ENCODE peak calls at places on chromosome 14, in eight cellular contexts. T, R, E, X, L, Y, K and S are unnamed samples. For H3K4me1, the result is how much of the 10 kb centered on the place peaks cover.

GRCh38 chr14:25607095-25607657 is 557.2 kb upstream of the STXBP6 start:
- DNase-seq in L (no peak), T (no peak), Y (no peak), E (no peak), R (no peak), K (no peak), X (no peak), S (no peak)

GRCh38 chr14:90830931-90831701 is 14.9 kb upstream of the TTC7B start:
- DNase-seq in L (no peak), R (no peak), Y (no peak), K (peak), E (peak), X (peak), T (no peak), S (no peak)

GRCh38 chr14:72573725-72574426 is 320.0 kb downstream of the DPF3 start:
- DNase-seq in Y (no peak), X (peak), T (no peak), R (no peak), E (no peak), L (no peak), K (no peak), S (no peak)

GRCh38 chr14:67240168-67240932 is 885 bp upstream of the PALS1 start:
- DNase-seq in R (peak), T (peak), K (no peak), X (peak), L (peak), Y (no peak), E (peak), S (peak)

GRCh38 chr14:68506021-68506644 is 286.7 kb downstream of the ZFP36L1 start:
- DNase-seq in Y (no peak), K (no peak), L (no peak), R (no peak), T (no peak), E (peak), X (peak), S (no peak)

GRCh38 chr14:32449640-32450039 is 120.5 kb downstream of the AKAP6 start:
- DNase-seq in L (no peak), T (no peak), X (no peak), R (no peak), K (no peak), Y (no peak), E (no peak), S (no peak)

GRCh38 chr14:38824691-38825090 is 278.3 kb downstream of the SEC23A start:
- DNase-seq in E (no peak), R (no peak), L (no peak), T (no peak), X (no peak), Y (no peak), K (no peak), S (no peak)

GRCh38 chr14:77290705-77291104 is 19.7 kb upstream of the NGB start:
- DNase-seq in X (no peak), K (no peak), T (no peak), E (no peak), L (no peak), Y (no peak), R (no peak), S (no peak)

GRCh38 chr14:91170504-91171121 is 56.7 kb downstream of the DGLUCY start:
- DNase-seq in K (no peak), E (no peak), X (peak), L (no peak), R (no peak), T (no peak), Y (no peak), S (no peak)

GRCh38 chr14:67541448-67542387 is 8.6 kb downstream of the PLEKHH1 start:
- DNase-seq in L (no peak), E (peak), Y (no peak), T (no peak), X (no peak), K (no peak), R (peak), S (no peak)

GRCh38 chr14:80944861-80945617 is 3.5 kb upstream of the CEP128 start:
- DNase-seq in X (no peak), R (no peak), Y (no peak), L (no peak), E (no peak), K (no peak), T (no peak), S (no peak)

GRCh38 chr14:24403294-24404013 is 4.7 kb downstream of the NYNRIN start:
- DNase-seq in L (no peak), T (no peak), Y (no peak), R (no peak), E (no peak), K (no peak), X (peak), S (no peak)

GRCh38 chr14:86405250-86405649 is 875.3 kb downstream of the FLRT2 start:
- DNase-seq in K (no peak), E (no peak), T (no peak), L (no peak), X (no peak), Y (no peak), R (no peak), S (no peak)

GRCh38 chr14:47438650-47439140 is 236.7 kb downstream of the MDGA2 start:
- DNase-seq in L (no peak), K (no peak), X (no peak), T (no peak), R (peak), Y (no peak), E (no peak), S (no peak)

GRCh38 chr14:77032483-77032853 is 4.0 kb upstream of the IRF2BPL start:
- DNase-seq in K (peak), L (no peak), R (no peak), T (no peak), X (no peak), E (no peak), Y (no peak), S (no peak)

GRCh38 chr14:75702606-75703261 is 41.7 kb downstream of the TTLL5 start:
- DNase-seq in T (no peak), L (no peak), E (no peak), K (no peak), X (no peak), R (no peak), Y (no peak), S (no peak)

GRCh38 chr14:92244805-92245204 is 78.2 kb upstream of the SLC24A4 start:
- DNase-seq in R (no peak), Y (no peak), T (no peak), E (no peak), K (no peak), X (no peak), L (no peak), S (no peak)

GRCh38 chr14:81406863-81407262 is 6.7 kb upstream of the STON2 start:
- DNase-seq in T (no peak), X (no peak), E (no peak), K (no peak), Y (no peak), L (peak), R (no peak), S (no peak)

GRCh38 chr14:78700236-78700635 is 530.1 kb downstream of the NRXN3 start:
- DNase-seq in E (no peak), T (no peak), R (no peak), Y (no peak), X (no peak), L (no peak), K (no peak), S (no peak)

GRCh38 chr14:32077081-32078029 is at the start of gene ARHGAP5:
- DNase-seq in K (peak), Y (no peak), R (peak), X (no peak), L (peak), E (no peak), T (peak), S (peak)

GRCh38 chr14:93105362-93105761 is 10.4 kb downstream of the ITPK1 start:
- DNase-seq in K (no peak), X (no peak), L (no peak), T (no peak), Y (no peak), E (peak), R (no peak), S (no peak)

GRCh38 chr14:100533647-100534485 is 53.4 kb downstream of the BEGAIN start:
- DNase-seq in K (peak), X (peak), T (peak), Y (no peak), E (peak), R (no peak), L (no peak), S (peak)

GRCh38 chr14:34750233-34750632 is 35.8 kb upstream of the CFL2 start:
- DNase-seq in L (no peak), T (no peak), Y (no peak), K (no peak), R (no peak), E (no peak), X (no peak), S (no peak)

GRCh38 chr14:67059576-67059975 is 129.7 kb upstream of the GARIN2 start:
- DNase-seq in X (no peak), E (no peak), K (no peak), L (no peak), Y (no peak), T (no peak), R (no peak), S (no peak)

GRCh38 chr14:35385042-35385839 is 19.3 kb downstream of the NFKBIA start:
- DNase-seq in L (peak), T (no peak), X (peak), Y (no peak), R (peak), K (no peak), E (no peak), S (peak)

GRCh38 chr14:33375781-33376180 is 437.1 kb downstream of the NPAS3 start:
- DNase-seq in R (no peak), X (no peak), K (no peak), T (no peak), L (no peak), Y (no peak), E (no peak), S (no peak)

GRCh38 chr14:45156067-45156466 is 20.3 kb downstream of the FANCM start:
- DNase-seq in E (no peak), K (no peak), T (no peak), X (no peak), L (no peak), R (no peak), Y (no peak), S (no peak)

GRCh38 chr14:102509744-102510615 is at the start of gene ANKRD9:
- DNase-seq in L (peak), Y (peak), K (peak), X (peak), R (peak), T (peak), E (peak), S (peak)
- H3K27ac ChIP-seq in L (peak), Y (peak), K (peak), X (peak), R (peak), T (peak), E (peak), S (peak)

DNA sequence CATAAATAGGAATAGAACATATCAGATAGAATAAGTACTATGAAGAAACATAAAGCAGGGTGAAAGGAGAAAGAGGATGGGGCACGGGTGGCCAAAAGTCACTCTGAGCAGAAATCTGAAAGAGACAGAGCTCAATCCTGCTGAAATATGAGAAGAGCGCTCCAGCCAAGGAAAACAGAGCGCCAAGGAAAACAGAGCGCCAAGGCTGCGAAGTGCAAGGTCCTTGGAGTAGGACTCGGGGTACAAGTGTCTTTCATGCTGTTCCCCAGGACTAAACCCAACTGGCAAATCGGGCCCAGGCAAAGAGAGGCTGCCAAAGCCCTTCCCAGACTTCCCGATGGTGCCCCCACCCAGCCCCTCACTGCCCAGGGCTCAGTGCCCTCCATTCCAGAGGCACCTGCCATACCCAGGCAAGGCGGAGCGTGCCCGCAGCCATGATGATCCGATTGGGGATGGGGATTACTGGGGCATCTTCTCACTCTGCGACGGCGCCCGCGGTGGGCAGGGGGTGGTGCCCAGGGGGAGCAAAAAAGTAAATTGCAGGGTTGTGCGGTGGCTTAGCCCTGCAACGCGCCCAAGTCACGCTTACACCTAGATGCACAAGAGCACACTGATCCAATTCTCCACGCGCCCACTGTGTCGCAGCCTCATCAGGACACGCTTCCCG is 1.7 kb downstream of the LTBP2 start:
- DNase-seq in E (no peak), Y (no peak), K (no peak), L (no peak), R (no peak), X (no peak), T (no peak), S (no peak)
- H3K4me1 ChIP-seq in E (under half), Y (under half), K (under half), L (under half), R (under half), X (under half), T (under half), S (under half)

DNA sequence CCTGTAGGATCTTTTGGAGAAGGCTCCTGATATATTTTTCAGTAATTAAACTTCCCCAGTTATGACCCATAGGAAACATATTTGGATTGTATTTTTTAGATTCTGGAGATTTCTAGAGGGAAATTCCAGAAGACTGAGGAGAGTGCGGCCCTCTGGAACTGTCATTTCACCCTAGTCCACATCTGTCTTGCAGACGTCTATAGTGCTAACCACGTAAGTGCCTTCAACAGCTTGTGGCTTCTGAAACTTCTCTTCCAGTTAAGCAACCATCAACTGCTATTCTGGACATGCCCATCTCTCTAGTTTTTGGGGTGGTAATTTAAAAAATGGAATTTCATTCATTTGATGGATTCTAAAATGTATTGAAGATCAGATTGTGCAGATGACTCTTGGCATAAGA is 1098.8 kb downstream of the TMEM121 start:
- DNase-seq in R (no peak), X (no peak), L (no peak), T (no peak), K (no peak), E (no peak), Y (no peak), S (no peak)
- H3K4me3 ChIP-seq in R (no peak), X (no peak), L (no peak), T (no peak), K (no peak), E (no peak), Y (no peak), S (no peak)

GRCh38 chr14:88866305-88866704 is 41.9 kb downstream of the TTC8 start:
- DNase-seq in X (no peak), Y (no peak), E (no peak), T (no peak), K (no peak), L (no peak), R (no peak), S (no peak)

GRCh38 chr14:88872976-88873375 is 48.5 kb downstream of the TTC8 start:
- DNase-seq in R (no peak), E (no peak), K (no peak), X (no peak), T (no peak), Y (no peak), L (no peak), S (no peak)

GRCh38 chr14:88868558-88869159 is 44.2 kb downstream of the TTC8 start:
- DNase-seq in E (no peak), K (no peak), L (peak), Y (peak), T (no peak), X (no peak), R (peak), S (no peak)

GRCh38 chr14:88870777-88871176 is 46.3 kb downstream of the TTC8 start:
- DNase-seq in X (no peak), T (no peak), R (no peak), Y (no peak), E (no peak), L (no peak), K (no peak), S (no peak)

DNA sequence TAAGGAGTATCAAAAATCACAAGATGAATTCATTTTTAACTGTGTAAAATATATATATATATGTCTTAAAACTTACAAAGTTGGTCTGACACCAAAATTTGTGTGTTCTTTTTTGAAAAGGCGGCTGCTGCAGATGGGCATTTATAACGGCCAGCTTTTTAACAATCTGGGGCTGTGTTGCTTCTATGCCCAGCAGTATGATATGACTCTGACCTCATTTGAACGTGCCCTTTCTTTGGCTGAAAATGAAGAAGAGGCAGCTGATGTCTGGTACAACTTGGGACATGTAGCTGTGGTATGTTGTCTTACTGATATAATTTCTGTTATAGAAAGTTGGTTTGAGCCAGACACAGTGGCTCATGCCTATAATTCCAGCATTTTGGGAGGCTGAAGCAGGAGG is 47.0 kb downstream of the TTC8 start:
- DNase-seq in R (no peak), X (no peak), T (no peak), E (no peak), K (no peak), Y (no peak), L (no peak), S (no peak)
- H3K27ac ChIP-seq in R (no peak), X (no peak), T (no peak), E (no peak), K (no peak), Y (no peak), L (no peak), S (no peak)

GRCh38 chr14:61532818-61533217 is 162.5 kb upstream of the HIF1A start:
- DNase-seq in X (no peak), T (no peak), K (no peak), E (no peak), R (no peak), L (no peak), Y (no peak), S (peak)
- H3K4me1 ChIP-seq in X (under half), T (under half), K (half or more), E (under half), R (under half), L (half or more), Y (half or more), S (under half)

GRCh38 chr14:69770559-69770958 is 3.6 kb downstream of the SRSF5 start:
- DNase-seq in X (no peak), R (no peak), E (no peak), L (no peak), K (no peak), T (no peak), Y (no peak), S (no peak)

GRCh38 chr14:69769623-69770022 is 2.7 kb downstream of the SRSF5 start:
- DNase-seq in T (no peak), R (no peak), E (no peak), X (no peak), K (no peak), Y (no peak), L (no peak), S (no peak)

GRCh38 chr14:69767369-69767999 is 542 bp downstream of the SRSF5 start:
- DNase-seq in K (peak), L (peak), Y (peak), R (peak), E (peak), T (peak), X (peak), S (peak)

GRCh38 chr14:69766984-69767368 is at the start of gene SRSF5:
- DNase-seq in R (peak), L (peak), K (peak), T (peak), X (peak), Y (peak), E (peak), S (peak)

DNA sequence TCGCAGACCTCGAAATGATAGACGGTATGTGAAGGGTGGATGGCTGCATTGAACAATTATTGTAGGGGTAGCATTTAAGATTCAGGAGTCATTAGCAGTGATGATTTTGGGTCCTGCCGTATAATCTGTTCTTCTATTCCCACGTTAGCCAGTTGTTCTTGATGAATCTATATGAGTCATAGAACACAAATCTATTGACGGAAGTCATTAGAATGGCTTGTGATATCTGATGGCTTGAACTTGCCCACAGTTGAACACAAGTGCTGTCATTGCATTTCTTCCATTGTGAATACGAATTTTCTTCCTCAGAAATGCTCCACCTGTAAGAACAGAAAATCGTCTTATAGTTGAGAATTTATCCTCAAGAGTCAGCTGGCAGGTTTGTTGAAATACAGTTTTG is 1.9 kb downstream of the SRSF5 start:
- DNase-seq in X (no peak), R (no peak), E (no peak), L (no peak), T (no peak), K (no peak), Y (no peak), S (no peak)
- H3K4me3 ChIP-seq in X (no peak), R (peak), E (peak), L (peak), T (peak), K (no peak), Y (peak), S (peak)

DNA sequence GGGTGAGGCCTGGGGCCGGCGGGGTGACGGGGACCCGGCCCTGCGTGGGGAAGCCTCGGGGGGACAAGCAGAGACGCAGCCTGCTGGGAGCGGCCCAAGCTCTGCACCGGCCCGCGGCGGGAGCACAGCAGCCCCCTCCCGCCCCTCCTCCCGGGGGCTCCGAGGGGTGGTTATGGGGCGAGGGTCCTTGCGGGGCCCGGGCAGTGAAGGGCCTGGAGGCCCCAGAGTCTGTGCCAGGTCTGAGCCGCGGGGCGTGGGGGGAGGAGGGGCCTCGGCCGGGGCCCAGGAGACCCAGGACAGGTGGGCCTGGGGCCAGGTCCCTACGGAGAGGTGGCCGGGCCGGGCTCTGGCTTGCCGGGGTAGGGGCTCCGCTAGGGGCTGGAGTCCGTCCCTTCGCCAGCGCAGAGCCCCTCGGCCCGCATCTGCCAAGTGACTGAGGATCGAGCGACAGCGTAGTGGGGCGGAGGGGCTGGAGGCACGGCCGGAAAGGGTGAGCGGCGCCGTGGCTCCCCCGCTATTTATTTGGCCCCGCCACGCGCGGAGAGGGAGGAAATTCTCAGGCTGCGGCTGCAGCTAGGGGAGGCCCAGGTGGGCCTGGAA is 498 bp downstream of the TMEM121 start:
- DNase-seq in K (peak), T (no peak), Y (no peak), R (no peak), E (peak), L (no peak), X (peak), S (no peak)
- H3K27ac ChIP-seq in K (no peak), T (no peak), Y (peak), R (no peak), E (no peak), L (peak), X (no peak), S (no peak)